ENCODE peak calls at places on chromosomes 7 and 10, in five cellular contexts. X, O, W, R and C are unnamed samples. For H3K36me3, the result is how much of the 10 kb centered on the place peaks cover.

GRCh38 chr10:102682441-102682840 is 31.8 kb downstream of the ARL3 start:
- DNase-seq in X (peak), W (no peak), R (no peak), O (no peak), C (no peak)

GRCh38 chr7:111357691-111358090 is 204.6 kb downstream of the IMMP2L start:
- DNase-seq in X (peak), O (no peak), W (no peak), R (no peak), C (no peak)

GRCh38 chr7:23931633-23932032 is 221.6 kb downstream of the STK31 start:
- DNase-seq in R (no peak), O (no peak), W (no peak), X (peak), C (no peak)

GRCh38 chr10:126088144-126088543 is 191.8 kb downstream of the FANK1 start:
- DNase-seq in O (no peak), X (no peak), W (no peak), R (no peak), C (no peak)

GRCh38 chr7:154231732-154232131 is 179.5 kb downstream of the DPP6 start:
- DNase-seq in O (no peak), R (no peak), W (no peak), X (no peak), C (no peak)

GRCh38 chr7:143492043-143492471 is 14.4 kb downstream of the TAS2R41 start:
- DNase-seq in W (no peak), X (peak), R (no peak), O (no peak), C (no peak)

GRCh38 chr7:128941946-128942526 is 4.3 kb downstream of the IRF5 start:
- DNase-seq in R (no peak), X (no peak), O (no peak), W (no peak), C (no peak)

GRCh38 chr7:132243463-132243862 is 332.8 kb downstream of the PLXNA4 start:
- DNase-seq in R (no peak), X (no peak), O (no peak), W (no peak), C (no peak)

GRCh38 chr10:36608251-36608650 is 517.1 kb upstream of the ANKRD30A start:
- DNase-seq in R (no peak), O (no peak), X (no peak), W (no peak), C (no peak)

GRCh38 chr10:103676058-103676785 is 179.2 kb downstream of the SH3PXD2A start:
- DNase-seq in R (peak), W (no peak), X (peak), O (peak), C (no peak)

GRCh38 chr10:115030483-115031200 is 62.5 kb upstream of the ATRNL1 start:
- DNase-seq in W (no peak), O (peak), R (no peak), X (no peak), C (no peak)

GRCh38 chr10:112950714-112951348 is 784 bp downstream of the TCF7L2 start:
- DNase-seq in X (peak), W (no peak), R (peak), O (peak), C (peak)

GRCh38 chr10:1156616-1156886 is 100.4 kb downstream of the WDR37 start:
- DNase-seq in X (no peak), R (no peak), W (no peak), O (no peak), C (no peak)

GRCh38 chr10:408223-408622 is 273.0 kb downstream of the ZMYND11 start:
- DNase-seq in O (no peak), W (no peak), R (no peak), X (no peak), C (no peak)

GRCh38 chr10:102600816-102601215 is 43.5 kb upstream of the TRIM8 start:
- DNase-seq in O (no peak), W (no peak), X (no peak), R (no peak), C (no peak)

GRCh38 chr7:88546808-88547207 is 212.7 kb upstream of the ZNF804B start:
- DNase-seq in W (no peak), O (no peak), X (peak), R (no peak), C (peak)

GRCh38 chr10:12640026-12640425 is 290.7 kb downstream of the CAMK1D start:
- DNase-seq in R (no peak), O (no peak), W (no peak), X (no peak), C (no peak)

GRCh38 chr7:26930845-26931244 is 66.5 kb upstream of the SKAP2 start:
- DNase-seq in W (no peak), O (no peak), R (no peak), X (no peak), C (no peak)

GRCh38 chr7:139682136-139683013 is 95.4 kb downstream of the HIPK2 start:
- DNase-seq in R (no peak), X (peak), W (no peak), O (no peak), C (no peak)

GRCh38 chr10:125023862-125024495 is 82.1 kb downstream of the ZRANB1 start:
- DNase-seq in X (no peak), W (no peak), R (peak), O (no peak), C (peak)

GRCh38 chr10:131774618-131775443 is 126.0 kb upstream of the PPP2R2D start:
- DNase-seq in O (no peak), R (no peak), W (no peak), X (no peak), C (no peak)

DNA sequence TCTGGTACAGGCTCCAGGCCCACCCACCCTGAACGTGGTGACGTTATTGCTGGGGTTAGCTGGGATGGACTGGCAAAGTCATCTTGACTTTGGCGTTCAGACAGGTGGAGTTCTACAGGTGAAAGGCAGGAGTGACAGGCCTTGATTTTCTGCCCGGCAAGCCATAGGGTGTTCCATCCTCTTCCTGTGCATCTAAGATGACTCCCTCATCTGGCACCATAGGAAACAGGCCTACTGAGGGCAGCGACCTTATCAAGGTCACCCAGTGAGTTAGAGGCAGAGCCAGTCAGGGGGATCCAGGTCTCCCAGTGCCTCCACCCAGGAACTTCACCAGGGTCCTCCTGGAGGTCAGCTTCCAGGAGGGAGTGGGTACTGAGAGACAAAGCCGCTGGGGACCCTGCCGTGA is 41.6 kb downstream of the HK1 start:
- DNase-seq in O (no peak), R (no peak), W (no peak), X (no peak), C (no peak)
- H3K4me3 ChIP-seq in O (no peak), R (peak), W (peak), X (peak), C (no peak)

GRCh38 chr7:74226633-74227032 is 16.8 kb downstream of the LAT2 start:
- DNase-seq in O (no peak), R (no peak), W (no peak), X (no peak), C (peak)
- H3K36me3 ChIP-seq in O (under half), R (under half), W (under half), X (under half), C (under half)

GRCh38 chr7:74084722-74085578 is 1.3 kb downstream of the LIMK1 start:
- DNase-seq in R (peak), O (no peak), X (no peak), W (no peak), C (no peak)
- H3K4me3 ChIP-seq in R (peak), O (no peak), X (peak), W (peak), C (no peak)

GRCh38 chr7:1478480-1478879 is 19.2 kb upstream of the MICALL2 start:
- DNase-seq in X (no peak), O (no peak), R (no peak), W (no peak), C (no peak)
- H3K36me3 ChIP-seq in X (under half), O (half or more), R (half or more), W (half or more), C (under half)

GRCh38 chr7:8114175-8114574 is 145.6 kb downstream of the GLCCI1 start:
- DNase-seq in W (no peak), O (no peak), X (no peak), R (no peak), C (no peak)

GRCh38 chr7:8113184-8113583 is 144.6 kb downstream of the GLCCI1 start:
- DNase-seq in R (no peak), O (no peak), W (no peak), X (no peak), C (no peak)

GRCh38 chr7:8117195-8117594 is 144.8 kb downstream of the ICA1 start:
- DNase-seq in O (no peak), X (no peak), R (no peak), W (no peak), C (no peak)

GRCh38 chr7:8112685-8113084 is 144.1 kb downstream of the GLCCI1 start:
- DNase-seq in R (no peak), O (no peak), W (no peak), X (no peak), C (no peak)

DNA sequence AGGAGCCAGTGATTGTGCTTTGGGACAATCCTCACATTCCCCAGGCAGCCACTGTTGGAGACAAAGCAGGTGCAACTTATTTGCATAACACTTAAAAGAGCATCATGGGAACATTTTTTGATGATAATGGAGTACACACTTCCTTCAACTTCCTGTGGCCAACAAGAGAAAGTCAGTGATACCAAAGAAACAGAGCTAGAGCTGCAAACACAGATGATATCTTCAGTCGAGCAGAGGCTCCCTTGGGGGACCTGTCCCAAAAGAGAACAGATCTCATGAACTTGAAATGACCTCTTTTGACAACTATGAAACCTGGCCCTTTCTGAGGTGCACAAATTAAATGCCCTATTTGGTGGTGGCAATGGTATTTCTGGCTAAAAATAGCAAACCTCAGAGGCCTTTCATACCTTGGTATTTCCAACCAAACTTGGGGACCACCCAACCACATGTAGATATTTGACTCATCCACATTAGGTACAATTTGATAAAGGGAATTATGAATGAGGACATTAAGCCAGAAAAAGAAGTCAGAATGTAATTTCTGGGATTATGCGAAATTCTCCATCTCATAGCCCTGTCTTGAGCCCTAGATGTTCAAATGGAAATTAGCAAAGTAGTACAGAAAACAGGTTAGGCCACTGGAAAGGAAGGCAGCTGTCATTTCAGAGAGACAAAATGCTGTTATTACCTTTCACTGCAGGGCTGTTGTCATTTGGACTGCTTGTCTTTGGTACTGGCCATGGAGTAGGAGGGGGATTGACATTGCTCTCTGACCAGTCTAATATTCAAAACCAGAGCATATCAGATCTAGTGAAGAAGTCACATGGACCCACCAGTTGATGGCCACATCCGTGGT is 146.2 kb downstream of the ICA1 start:
- DNase-seq in W (no peak), O (no peak), R (no peak), X (no peak), C (no peak)
- H3K4me3 ChIP-seq in W (no peak), O (no peak), R (no peak), X (no peak), C (no peak)

GRCh38 chr7:107907790-107908189 is 16.8 kb downstream of the DLD start:
- DNase-seq in X (no peak), R (no peak), W (no peak), O (no peak), C (no peak)
- H3K36me3 ChIP-seq in X (under half), R (half or more), W (half or more), O (under half), C (under half)

DNA sequence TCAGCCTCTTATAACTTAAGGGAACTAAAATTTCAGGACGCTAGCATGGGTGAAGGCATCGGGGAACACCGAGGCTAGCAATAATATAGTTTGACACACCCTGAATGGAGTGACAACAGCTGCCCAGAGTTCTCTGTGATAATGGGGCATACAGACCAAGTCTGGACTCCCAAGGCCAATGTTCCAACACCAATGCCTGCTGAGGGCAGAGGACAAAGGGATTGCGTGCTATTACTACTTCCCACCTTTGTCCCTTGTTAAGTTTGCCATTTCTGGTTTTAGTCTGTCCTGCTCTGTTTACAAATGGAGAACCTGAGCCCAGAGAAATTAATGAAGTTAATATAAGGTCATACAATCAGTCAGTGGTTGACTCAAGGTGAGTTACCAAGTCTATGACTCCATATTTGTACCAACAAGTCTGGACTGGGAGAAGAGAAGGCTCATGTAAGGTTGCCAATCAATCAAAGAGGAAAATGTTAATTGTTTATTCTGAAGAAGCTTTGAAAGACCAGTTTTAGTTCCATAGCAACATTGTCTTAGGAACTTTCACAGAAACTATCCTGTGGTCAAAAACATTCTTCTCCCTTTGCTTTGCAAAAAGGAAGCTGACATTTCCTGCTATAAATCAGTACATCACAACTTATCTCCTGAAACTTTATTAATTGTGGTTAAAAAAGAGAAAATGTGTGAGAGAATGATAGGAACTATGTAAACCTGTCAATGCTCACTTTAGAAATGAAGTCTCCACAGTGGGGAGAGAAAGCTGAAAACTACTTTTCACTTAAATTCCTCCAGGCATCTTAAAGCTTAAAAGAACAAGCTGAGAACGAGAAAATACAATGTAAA is 74.5 kb downstream of the CCDC6 start:
- DNase-seq in X (peak), R (no peak), O (no peak), W (no peak), C (no peak)
- H3K4me3 ChIP-seq in X (no peak), R (no peak), O (no peak), W (no peak), C (no peak)

GRCh38 chr7:74399006-74399405 is 54.7 kb upstream of the GTF2IRD1 start:
- DNase-seq in W (no peak), O (no peak), X (no peak), R (no peak), C (no peak)

GRCh38 chr7:74398426-74398825 is 55.3 kb upstream of the GTF2IRD1 start:
- DNase-seq in R (no peak), W (no peak), O (no peak), X (no peak), C (no peak)

GRCh38 chr7:74396993-74397392 is 56.7 kb upstream of the GTF2IRD1 start:
- DNase-seq in R (no peak), W (no peak), X (no peak), O (no peak), C (no peak)

GRCh38 chr7:74400420-74401136 is 53.1 kb upstream of the GTF2IRD1 start:
- DNase-seq in W (no peak), R (no peak), O (no peak), X (no peak), C (no peak)

GRCh38 chr7:74395745-74396311 is 57.9 kb upstream of the GTF2IRD1 start:
- DNase-seq in X (no peak), W (no peak), R (no peak), O (no peak), C (no peak)
- H3K36me3 ChIP-seq in X (under half), W (under half), R (under half), O (under half), C (under half)

GRCh38 chr7:120394595-120394994 is 121.6 kb downstream of the KCND2 start:
- DNase-seq in R (no peak), W (no peak), X (no peak), O (no peak), C (no peak)
- H3K4me3 ChIP-seq in R (no peak), W (no peak), X (no peak), O (no peak), C (no peak)

GRCh38 chr10:77417359-77417758 is 220.2 kb downstream of the KCNMA1 start:
- DNase-seq in W (no peak), X (no peak), R (no peak), O (no peak), C (no peak)

GRCh38 chr10:77417806-77418205 is 219.8 kb downstream of the KCNMA1 start:
- DNase-seq in O (no peak), W (peak), R (no peak), X (no peak), C (peak)

GRCh38 chr10:77416327-77417135 is 221.1 kb downstream of the KCNMA1 start:
- DNase-seq in X (peak), O (no peak), R (no peak), W (no peak), C (peak)

GRCh38 chr10:77419056-77419455 is 218.6 kb downstream of the KCNMA1 start:
- DNase-seq in O (no peak), W (no peak), R (no peak), X (no peak), C (no peak)

DNA sequence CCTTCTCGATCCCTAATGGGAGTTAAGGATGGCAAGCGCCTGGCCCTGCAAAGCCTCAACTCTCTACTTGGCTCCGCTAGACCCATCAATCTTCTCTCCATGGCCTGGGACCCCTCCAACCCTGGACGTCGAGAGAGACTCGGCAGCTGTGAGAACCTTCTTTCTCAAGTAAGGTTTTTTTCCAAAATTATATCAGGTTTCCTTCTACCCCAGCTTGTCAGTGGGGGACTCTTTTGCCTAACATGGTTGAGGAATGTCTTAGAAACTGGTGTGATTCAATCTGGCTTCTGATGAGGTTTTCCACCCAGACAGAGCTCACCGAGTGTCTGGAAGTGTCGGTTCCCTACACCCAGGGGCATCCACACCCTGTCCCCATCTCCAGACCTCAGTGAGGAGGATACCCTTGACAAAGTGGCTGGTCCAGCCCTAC is 219.4 kb downstream of the KCNMA1 start:
- DNase-seq in R (no peak), O (no peak), W (no peak), X (no peak), C (no peak)
- H3K36me3 ChIP-seq in R (under half), O (under half), W (under half), X (under half), C (under half)